ENCODE peak calls at places on chromosomes 7 and 10, in ten cellular contexts. One of them, this sample, is unnamed. For H3K9me3, the result is how much of the 10 kb centered on the place peaks cover.

GRCh38 chr7:142873281-142873784 is 12.2 kb downstream of the TRPV6 start:
- DNase-seq in WERI-Rb-1: peak
- DNase-seq in OCI-LY7: peak
- DNase-seq in left ventricle myocardium inferior: no peak
- DNase-seq in heart right ventricle: no peak
- DNase-seq in GM23248: no peak
- DNase-seq in Peyer's patch: peak
- DNase-seq in endodermal cell: peak
- DNase-seq in effector memory CD4-positive, alpha-beta T cell: no peak
- DNase-seq in CD4-positive, alpha-beta T cell: no peak
- DNase-seq in this sample: no peak

GRCh38 chr10:31318854-31319601 is at the start of gene ZEB1:
- DNase-seq in OCI-LY7: peak
- DNase-seq in WERI-Rb-1: peak
- DNase-seq in endodermal cell: peak
- DNase-seq in left ventricle myocardium inferior: peak
- DNase-seq in heart right ventricle: peak
- DNase-seq in CD4-positive, alpha-beta T cell: peak
- DNase-seq in Peyer's patch: peak
- DNase-seq in GM23248: peak
- DNase-seq in effector memory CD4-positive, alpha-beta T cell: peak
- DNase-seq in this sample: peak

GRCh38 chr7:108456845-108457540 is 757 bp upstream of the NRCAM start:
- DNase-seq in CD4-positive, alpha-beta T cell: no peak
- DNase-seq in effector memory CD4-positive, alpha-beta T cell: no peak
- DNase-seq in OCI-LY7: no peak
- DNase-seq in endodermal cell: peak
- DNase-seq in WERI-Rb-1: no peak
- DNase-seq in Peyer's patch: no peak
- DNase-seq in GM23248: no peak
- DNase-seq in heart right ventricle: no peak
- DNase-seq in left ventricle myocardium inferior: no peak
- DNase-seq in this sample: no peak

GRCh38 chr7:30879139-30880089 is 32.2 kb upstream of the AQP1 start:
- DNase-seq in effector memory CD4-positive, alpha-beta T cell: no peak
- DNase-seq in left ventricle myocardium inferior: no peak
- DNase-seq in GM23248: no peak
- DNase-seq in Peyer's patch: no peak
- DNase-seq in heart right ventricle: no peak
- DNase-seq in CD4-positive, alpha-beta T cell: no peak
- DNase-seq in endodermal cell: peak
- DNase-seq in OCI-LY7: no peak
- DNase-seq in WERI-Rb-1: no peak
- DNase-seq in this sample: no peak

GRCh38 chr10:131183546-131184045 is 127.9 kb downstream of the TCERG1L start:
- DNase-seq in OCI-LY7: no peak
- DNase-seq in left ventricle myocardium inferior: no peak
- DNase-seq in endodermal cell: no peak
- DNase-seq in effector memory CD4-positive, alpha-beta T cell: no peak
- DNase-seq in heart right ventricle: no peak
- DNase-seq in CD4-positive, alpha-beta T cell: no peak
- DNase-seq in WERI-Rb-1: no peak
- DNase-seq in Peyer's patch: peak
- DNase-seq in GM23248: no peak
- DNase-seq in this sample: peak

GRCh38 chr7:24401628-24402593 is 117.9 kb downstream of the NPY start:
- DNase-seq in CD4-positive, alpha-beta T cell: no peak
- DNase-seq in OCI-LY7: peak
- DNase-seq in WERI-Rb-1: no peak
- DNase-seq in heart right ventricle: no peak
- DNase-seq in Peyer's patch: no peak
- DNase-seq in left ventricle myocardium inferior: no peak
- DNase-seq in effector memory CD4-positive, alpha-beta T cell: no peak
- DNase-seq in GM23248: peak
- DNase-seq in endodermal cell: no peak
- DNase-seq in this sample: no peak

GRCh38 chr10:124994573-124995473 is 52.9 kb downstream of the ZRANB1 start:
- DNase-seq in WERI-Rb-1: no peak
- DNase-seq in GM23248: no peak
- DNase-seq in endodermal cell: peak
- DNase-seq in Peyer's patch: peak
- DNase-seq in heart right ventricle: no peak
- DNase-seq in OCI-LY7: no peak
- DNase-seq in CD4-positive, alpha-beta T cell: no peak
- DNase-seq in left ventricle myocardium inferior: peak
- DNase-seq in effector memory CD4-positive, alpha-beta T cell: no peak
- DNase-seq in this sample: no peak

GRCh38 chr7:50304911-50305621 is 550 bp downstream of the IKZF1 start:
- DNase-seq in left ventricle myocardium inferior: no peak
- DNase-seq in OCI-LY7: peak
- DNase-seq in Peyer's patch: peak
- DNase-seq in GM23248: no peak
- DNase-seq in WERI-Rb-1: no peak
- DNase-seq in endodermal cell: no peak
- DNase-seq in heart right ventricle: no peak
- DNase-seq in effector memory CD4-positive, alpha-beta T cell: peak
- DNase-seq in CD4-positive, alpha-beta T cell: peak
- DNase-seq in this sample: no peak

GRCh38 chr7:91636129-91636724 is 244.3 kb downstream of the MTERF1 start:
- DNase-seq in GM23248: peak
- DNase-seq in WERI-Rb-1: peak
- DNase-seq in effector memory CD4-positive, alpha-beta T cell: no peak
- DNase-seq in heart right ventricle: no peak
- DNase-seq in left ventricle myocardium inferior: no peak
- DNase-seq in endodermal cell: peak
- DNase-seq in Peyer's patch: no peak
- DNase-seq in OCI-LY7: peak
- DNase-seq in CD4-positive, alpha-beta T cell: no peak
- DNase-seq in this sample: no peak

GRCh38 chr10:111175786-111176185 is 99.0 kb downstream of the ADRA2A start:
- DNase-seq in GM23248: no peak
- DNase-seq in heart right ventricle: no peak
- DNase-seq in endodermal cell: no peak
- DNase-seq in effector memory CD4-positive, alpha-beta T cell: no peak
- DNase-seq in CD4-positive, alpha-beta T cell: no peak
- DNase-seq in left ventricle myocardium inferior: no peak
- DNase-seq in Peyer's patch: no peak
- DNase-seq in WERI-Rb-1: no peak
- DNase-seq in OCI-LY7: no peak
- DNase-seq in this sample: no peak

GRCh38 chr10:7484456-7485266 is 73.8 kb upstream of the SFMBT2 start:
- DNase-seq in endodermal cell: no peak
- DNase-seq in WERI-Rb-1: no peak
- DNase-seq in left ventricle myocardium inferior: no peak
- DNase-seq in CD4-positive, alpha-beta T cell: peak
- DNase-seq in OCI-LY7: peak
- DNase-seq in heart right ventricle: no peak
- DNase-seq in GM23248: no peak
- DNase-seq in Peyer's patch: peak
- DNase-seq in effector memory CD4-positive, alpha-beta T cell: peak
- DNase-seq in this sample: no peak

GRCh38 chr7:42012786-42013360 is 224.1 kb downstream of the GLI3 start:
- DNase-seq in OCI-LY7: no peak
- DNase-seq in endodermal cell: no peak
- DNase-seq in left ventricle myocardium inferior: no peak
- DNase-seq in Peyer's patch: no peak
- DNase-seq in heart right ventricle: no peak
- DNase-seq in CD4-positive, alpha-beta T cell: no peak
- DNase-seq in GM23248: no peak
- DNase-seq in WERI-Rb-1: no peak
- DNase-seq in effector memory CD4-positive, alpha-beta T cell: no peak
- DNase-seq in this sample: no peak

GRCh38 chr10:121054876-121055275 is 203.7 kb downstream of the WDR11 start:
- DNase-seq in Peyer's patch: no peak
- DNase-seq in OCI-LY7: no peak
- DNase-seq in WERI-Rb-1: no peak
- DNase-seq in CD4-positive, alpha-beta T cell: no peak
- DNase-seq in heart right ventricle: no peak
- DNase-seq in GM23248: no peak
- DNase-seq in endodermal cell: no peak
- DNase-seq in left ventricle myocardium inferior: no peak
- DNase-seq in effector memory CD4-positive, alpha-beta T cell: no peak
- DNase-seq in this sample: no peak

GRCh38 chr7:4436936-4437335 is 245.2 kb upstream of the FOXK1 start:
- DNase-seq in WERI-Rb-1: no peak
- DNase-seq in CD4-positive, alpha-beta T cell: no peak
- DNase-seq in GM23248: no peak
- DNase-seq in endodermal cell: no peak
- DNase-seq in effector memory CD4-positive, alpha-beta T cell: no peak
- DNase-seq in left ventricle myocardium inferior: no peak
- DNase-seq in Peyer's patch: no peak
- DNase-seq in heart right ventricle: no peak
- DNase-seq in OCI-LY7: no peak
- DNase-seq in this sample: no peak
- H3K9me3 ChIP-seq in WERI-Rb-1: under half
- H3K9me3 ChIP-seq in CD4-positive, alpha-beta T cell: under half
- H3K9me3 ChIP-seq in GM23248: under half
- H3K9me3 ChIP-seq in endodermal cell: under half
- H3K9me3 ChIP-seq in effector memory CD4-positive, alpha-beta T cell: under half
- H3K9me3 ChIP-seq in left ventricle myocardium inferior: under half
- H3K9me3 ChIP-seq in Peyer's patch: under half
- H3K9me3 ChIP-seq in heart right ventricle: under half
- H3K9me3 ChIP-seq in OCI-LY7: under half
- H3K9me3 ChIP-seq in this sample: under half

DNA sequence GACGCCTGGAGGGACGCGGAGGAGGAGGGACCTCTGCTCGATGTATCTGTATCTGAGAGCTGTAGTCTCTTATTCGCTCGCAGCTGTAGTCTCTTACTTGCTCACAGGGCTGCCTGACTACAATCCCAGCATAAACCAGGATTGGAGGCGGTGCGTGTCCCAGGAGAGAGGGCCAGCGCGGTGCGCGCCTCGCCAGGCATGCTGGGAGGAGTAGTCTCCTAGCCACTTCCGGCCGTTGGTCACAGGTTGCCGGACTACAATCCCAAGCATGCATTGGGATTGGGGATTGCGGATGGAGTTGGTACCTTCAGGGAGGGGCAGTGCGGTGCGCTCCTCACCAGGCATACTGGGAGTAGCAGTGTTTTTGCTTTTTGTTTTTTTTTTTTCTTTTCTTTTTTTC is 421.7 kb upstream of the NUPR2 start:
- DNase-seq in Peyer's patch: no peak
- DNase-seq in OCI-LY7: no peak
- DNase-seq in GM23248: no peak
- DNase-seq in left ventricle myocardium inferior: peak
- DNase-seq in effector memory CD4-positive, alpha-beta T cell: no peak
- DNase-seq in heart right ventricle: no peak
- DNase-seq in WERI-Rb-1: peak
- DNase-seq in CD4-positive, alpha-beta T cell: no peak
- DNase-seq in endodermal cell: no peak
- DNase-seq in this sample: peak
- H3K9me3 ChIP-seq in Peyer's patch: under half
- H3K9me3 ChIP-seq in OCI-LY7: under half
- H3K9me3 ChIP-seq in GM23248: under half
- H3K9me3 ChIP-seq in left ventricle myocardium inferior: half or more
- H3K9me3 ChIP-seq in effector memory CD4-positive, alpha-beta T cell: under half
- H3K9me3 ChIP-seq in heart right ventricle: under half
- H3K9me3 ChIP-seq in WERI-Rb-1: under half
- H3K9me3 ChIP-seq in CD4-positive, alpha-beta T cell: under half
- H3K9me3 ChIP-seq in endodermal cell: half or more
- H3K9me3 ChIP-seq in this sample: under half

DNA sequence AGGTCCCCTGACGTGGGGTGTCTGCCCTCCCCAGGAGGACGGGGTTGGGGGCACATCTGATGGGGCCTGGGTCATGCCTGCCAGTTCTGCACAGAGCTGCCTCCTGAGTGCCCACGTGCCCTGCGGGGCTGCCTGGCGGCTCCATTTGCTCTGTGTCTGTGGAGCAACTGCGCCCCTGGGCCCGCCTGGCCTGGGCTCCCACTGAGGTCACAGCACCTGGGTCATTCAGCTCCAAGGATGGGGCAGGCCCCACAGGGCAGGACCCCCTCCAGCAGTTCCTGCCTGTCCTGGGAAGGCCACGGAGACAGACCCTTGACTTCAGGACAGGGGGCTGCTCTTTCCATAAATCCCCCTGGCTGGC is 590.6 kb downstream of the PTPRN2 start:
- DNase-seq in CD4-positive, alpha-beta T cell: no peak
- DNase-seq in heart right ventricle: no peak
- DNase-seq in OCI-LY7: no peak
- DNase-seq in WERI-Rb-1: no peak
- DNase-seq in Peyer's patch: no peak
- DNase-seq in endodermal cell: no peak
- DNase-seq in effector memory CD4-positive, alpha-beta T cell: no peak
- DNase-seq in GM23248: no peak
- DNase-seq in left ventricle myocardium inferior: no peak
- DNase-seq in this sample: no peak
- H3K9me3 ChIP-seq in CD4-positive, alpha-beta T cell: under half
- H3K9me3 ChIP-seq in heart right ventricle: under half
- H3K9me3 ChIP-seq in OCI-LY7: under half
- H3K9me3 ChIP-seq in WERI-Rb-1: under half
- H3K9me3 ChIP-seq in Peyer's patch: under half
- H3K9me3 ChIP-seq in endodermal cell: under half
- H3K9me3 ChIP-seq in effector memory CD4-positive, alpha-beta T cell: under half
- H3K9me3 ChIP-seq in GM23248: under half
- H3K9me3 ChIP-seq in left ventricle myocardium inferior: under half
- H3K9me3 ChIP-seq in this sample: under half

GRCh38 chr10:133446979-133447378 is 6.8 kb upstream of the SCART1 start:
- DNase-seq in OCI-LY7: no peak
- DNase-seq in heart right ventricle: no peak
- DNase-seq in WERI-Rb-1: no peak
- DNase-seq in Peyer's patch: no peak
- DNase-seq in effector memory CD4-positive, alpha-beta T cell: no peak
- DNase-seq in left ventricle myocardium inferior: no peak
- DNase-seq in CD4-positive, alpha-beta T cell: no peak
- DNase-seq in endodermal cell: no peak
- DNase-seq in GM23248: no peak
- DNase-seq in this sample: no peak
- H3K9me3 ChIP-seq in OCI-LY7: under half
- H3K9me3 ChIP-seq in heart right ventricle: under half
- H3K9me3 ChIP-seq in WERI-Rb-1: under half
- H3K9me3 ChIP-seq in Peyer's patch: under half
- H3K9me3 ChIP-seq in effector memory CD4-positive, alpha-beta T cell: under half
- H3K9me3 ChIP-seq in left ventricle myocardium inferior: half or more
- H3K9me3 ChIP-seq in CD4-positive, alpha-beta T cell: under half
- H3K9me3 ChIP-seq in endodermal cell: under half
- H3K9me3 ChIP-seq in GM23248: under half
- H3K9me3 ChIP-seq in this sample: under half

DNA sequence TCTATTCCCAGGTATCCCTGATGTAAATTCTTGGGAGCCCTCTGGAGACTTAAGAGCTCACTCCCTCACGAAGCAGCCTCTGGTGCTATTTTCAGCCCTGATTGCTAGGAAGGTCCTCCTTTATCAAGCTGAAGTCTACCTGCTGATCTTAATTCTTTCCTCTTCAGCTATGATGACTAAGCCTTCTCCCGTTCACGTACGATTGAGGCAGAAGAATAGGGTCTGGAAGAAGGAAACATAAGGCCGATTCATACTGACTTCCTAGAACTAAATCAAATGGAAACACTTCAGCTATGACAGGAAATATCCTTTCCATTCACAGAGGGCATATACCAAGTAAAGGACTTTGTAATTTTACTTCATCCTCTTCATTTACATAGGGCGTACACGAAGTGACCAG is 107.0 kb downstream of the CPXM2 start:
- DNase-seq in effector memory CD4-positive, alpha-beta T cell: no peak
- DNase-seq in heart right ventricle: no peak
- DNase-seq in GM23248: no peak
- DNase-seq in OCI-LY7: no peak
- DNase-seq in endodermal cell: no peak
- DNase-seq in Peyer's patch: no peak
- DNase-seq in left ventricle myocardium inferior: no peak
- DNase-seq in WERI-Rb-1: no peak
- DNase-seq in CD4-positive, alpha-beta T cell: no peak
- DNase-seq in this sample: no peak
- H3K9me3 ChIP-seq in effector memory CD4-positive, alpha-beta T cell: under half
- H3K9me3 ChIP-seq in heart right ventricle: under half
- H3K9me3 ChIP-seq in GM23248: under half
- H3K9me3 ChIP-seq in OCI-LY7: under half
- H3K9me3 ChIP-seq in endodermal cell: under half
- H3K9me3 ChIP-seq in Peyer's patch: under half
- H3K9me3 ChIP-seq in left ventricle myocardium inferior: under half
- H3K9me3 ChIP-seq in WERI-Rb-1: under half
- H3K9me3 ChIP-seq in CD4-positive, alpha-beta T cell: under half
- H3K9me3 ChIP-seq in this sample: under half

GRCh38 chr7:70829221-70830059 is 302.5 kb upstream of the GALNT17 start:
- DNase-seq in CD4-positive, alpha-beta T cell: peak
- DNase-seq in Peyer's patch: peak
- DNase-seq in WERI-Rb-1: peak
- DNase-seq in endodermal cell: peak
- DNase-seq in left ventricle myocardium inferior: peak
- DNase-seq in heart right ventricle: peak
- DNase-seq in GM23248: peak
- DNase-seq in OCI-LY7: peak
- DNase-seq in effector memory CD4-positive, alpha-beta T cell: peak
- DNase-seq in this sample: peak
- H3K9me3 ChIP-seq in CD4-positive, alpha-beta T cell: under half
- H3K9me3 ChIP-seq in Peyer's patch: under half
- H3K9me3 ChIP-seq in WERI-Rb-1: under half
- H3K9me3 ChIP-seq in endodermal cell: under half
- H3K9me3 ChIP-seq in left ventricle myocardium inferior: under half
- H3K9me3 ChIP-seq in heart right ventricle: under half
- H3K9me3 ChIP-seq in GM23248: under half
- H3K9me3 ChIP-seq in OCI-LY7: under half
- H3K9me3 ChIP-seq in effector memory CD4-positive, alpha-beta T cell: under half
- H3K9me3 ChIP-seq in this sample: under half